ENCODE peak calls at places on chromosomes 2 and 18, in seven cellular contexts. O is DND-41, X is ovary, R is neural progenitor cell, T is neuronal stem cell, C is SK-N-SH, J is pancreas. S is an unnamed sample. For H3K4me1, the result is how much of the 10 kb centered on the place peaks cover.

GRCh38 chr2:18132697-18133096 is 254.2 kb downstream of the KCNS3 start:
- DNase-seq in O (peak), X (no peak), R (no peak), T (no peak), C (no peak), J (no peak), S (no peak)

GRCh38 chr2:180222642-180223041 is 215.5 kb upstream of the CWC22 start:
- DNase-seq in O (no peak), X (no peak), R (no peak), T (no peak), C (no peak), J (no peak), S (no peak)

GRCh38 chr2:38750793-38751042 is 443 bp downstream of the SRSF7 start:
- DNase-seq in O (peak), X (peak), R (peak), T (no peak), C (peak), J (peak), S (no peak)

GRCh38 chr2:155223781-155224406 is 525.4 kb downstream of the KCNJ3 start:
- DNase-seq in O (no peak), X (no peak), R (peak), T (peak), C (peak), J (no peak), S (no peak)

GRCh38 chr2:176686328-176686727 is 417.1 kb downstream of the MTX2 start:
- DNase-seq in O (no peak), X (no peak), R (no peak), T (no peak), C (no peak), J (no peak), S (no peak)

GRCh38 chr2:230525682-230526081 is 109.7 kb downstream of the SP100 start:
- DNase-seq in O (peak), X (no peak), R (no peak), T (no peak), C (no peak), J (no peak), S (no peak)

GRCh38 chr2:29640360-29640759 is 281.0 kb downstream of the ALK start:
- DNase-seq in O (no peak), X (no peak), R (no peak), T (no peak), C (no peak), J (no peak), S (no peak)

GRCh38 chr18:78860117-78860516 is 119.5 kb upstream of the SALL3 start:
- DNase-seq in O (no peak), X (no peak), R (no peak), T (no peak), C (no peak), J (no peak), S (no peak)

GRCh38 chr2:81645750-81646301 is 1341.3 kb upstream of the LRRTM1 start:
- DNase-seq in O (no peak), X (no peak), R (no peak), T (no peak), C (no peak), J (no peak), S (no peak)

GRCh38 chr2:75311993-75312392 is 112.7 kb upstream of the TACR1 start:
- DNase-seq in O (peak), X (no peak), R (peak), T (no peak), C (peak), J (no peak), S (no peak)

GRCh38 chr2:7492719-7493118 is 575.5 kb downstream of the RNF144A start:
- DNase-seq in O (no peak), X (no peak), R (no peak), T (no peak), C (no peak), J (no peak), S (no peak)

GRCh38 chr2:19769513-19769912 is 132.3 kb downstream of the TTC32 start:
- DNase-seq in O (no peak), X (no peak), R (no peak), T (no peak), C (no peak), J (no peak), S (no peak)

GRCh38 chr2:236871500-236872001 is 214.1 kb upstream of the COPS8 start:
- DNase-seq in O (no peak), X (no peak), R (no peak), T (no peak), C (no peak), J (no peak), S (no peak)

GRCh38 chr2:231715988-231716616 is 7.8 kb downstream of the PTMA start:
- DNase-seq in O (peak), X (no peak), R (no peak), T (no peak), C (no peak), J (no peak), S (no peak)

GRCh38 chr2:208984376-208985100 is 439.3 kb upstream of the MAP2 start:
- DNase-seq in O (no peak), X (no peak), R (no peak), T (no peak), C (no peak), J (no peak), S (no peak)

GRCh38 chr2:100833330-100833729 is 13.4 kb downstream of the NPAS2 start:
- DNase-seq in O (no peak), X (no peak), R (no peak), T (no peak), C (no peak), J (no peak), S (no peak)

DNA sequence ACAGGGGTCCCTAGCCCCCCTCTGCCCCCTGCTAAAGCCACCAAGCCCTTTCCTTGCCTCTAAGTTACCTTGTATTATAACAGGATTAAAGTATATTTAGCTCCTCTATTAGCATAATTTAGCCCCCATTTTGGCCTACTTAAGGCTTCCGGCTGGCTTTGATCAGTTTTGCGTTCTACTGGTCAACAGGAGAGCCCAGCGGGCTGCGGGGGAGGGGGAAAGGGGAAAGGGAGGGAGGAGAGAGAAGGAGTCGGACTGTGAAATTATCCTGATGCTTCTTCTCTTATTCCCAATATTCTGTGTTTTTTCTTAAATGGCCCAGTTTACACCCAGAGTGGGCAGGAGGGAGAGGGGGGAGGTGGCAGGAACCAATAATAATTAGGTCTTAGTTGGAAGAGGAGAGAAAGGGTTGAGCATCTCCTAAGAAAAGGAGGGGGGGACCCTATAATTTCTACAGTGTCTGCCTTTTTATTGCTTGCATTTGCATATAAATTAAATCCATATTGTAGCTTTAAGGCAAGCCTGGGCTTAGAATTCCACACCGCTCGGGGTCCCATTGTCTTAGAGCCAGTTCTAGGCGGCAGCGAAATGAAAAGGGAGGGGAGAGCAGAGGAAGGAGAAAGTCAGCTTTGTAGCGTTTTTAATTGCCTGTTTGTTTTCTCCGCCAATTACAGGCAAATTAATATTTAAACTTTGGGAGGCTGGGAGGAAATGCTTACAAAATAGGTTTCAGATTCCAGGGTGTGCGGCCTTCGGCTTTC is 39.6 kb downstream of the EN1 start:
- DNase-seq in O (no peak), X (no peak), R (peak), T (peak), C (no peak), J (no peak), S (no peak)
- H3K4me3 ChIP-seq in O (no peak), X (peak), R (peak), T (no peak), C (no peak), J (no peak), S (no peak)

DNA sequence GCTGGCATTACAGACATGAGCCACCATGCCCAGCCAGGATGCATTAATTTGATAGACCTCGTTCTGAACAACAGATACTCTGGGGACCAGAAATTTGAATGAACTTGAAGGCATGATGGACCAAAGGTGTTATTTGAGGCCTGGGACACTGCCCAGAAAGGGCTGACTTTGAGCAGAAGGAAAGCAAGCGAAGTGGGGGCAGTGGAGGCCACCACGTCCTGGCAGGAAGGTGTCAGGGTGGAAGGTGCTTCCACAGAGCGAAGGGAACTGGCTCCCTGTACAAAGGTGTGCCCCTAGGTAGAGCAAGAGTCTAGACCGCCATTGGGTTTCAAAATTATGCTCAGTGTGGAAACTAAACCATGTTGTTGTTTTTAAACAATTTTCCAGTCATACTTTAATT is 23.9 kb downstream of the ZNF236 start:
- DNase-seq in O (no peak), X (no peak), R (no peak), T (no peak), C (no peak), J (no peak), S (no peak)
- H3K4me1 ChIP-seq in O (under half), X (under half), R (under half), T (under half), C (under half), J (under half), S (under half)

GRCh38 chr2:36539631-36540030 is 58.3 kb downstream of the FEZ2 start:
- DNase-seq in O (no peak), X (no peak), R (no peak), T (no peak), C (no peak), J (no peak), S (no peak)
- H3K27ac ChIP-seq in O (no peak), X (no peak), R (no peak), T (no peak), C (peak), J (no peak), S (no peak)

DNA sequence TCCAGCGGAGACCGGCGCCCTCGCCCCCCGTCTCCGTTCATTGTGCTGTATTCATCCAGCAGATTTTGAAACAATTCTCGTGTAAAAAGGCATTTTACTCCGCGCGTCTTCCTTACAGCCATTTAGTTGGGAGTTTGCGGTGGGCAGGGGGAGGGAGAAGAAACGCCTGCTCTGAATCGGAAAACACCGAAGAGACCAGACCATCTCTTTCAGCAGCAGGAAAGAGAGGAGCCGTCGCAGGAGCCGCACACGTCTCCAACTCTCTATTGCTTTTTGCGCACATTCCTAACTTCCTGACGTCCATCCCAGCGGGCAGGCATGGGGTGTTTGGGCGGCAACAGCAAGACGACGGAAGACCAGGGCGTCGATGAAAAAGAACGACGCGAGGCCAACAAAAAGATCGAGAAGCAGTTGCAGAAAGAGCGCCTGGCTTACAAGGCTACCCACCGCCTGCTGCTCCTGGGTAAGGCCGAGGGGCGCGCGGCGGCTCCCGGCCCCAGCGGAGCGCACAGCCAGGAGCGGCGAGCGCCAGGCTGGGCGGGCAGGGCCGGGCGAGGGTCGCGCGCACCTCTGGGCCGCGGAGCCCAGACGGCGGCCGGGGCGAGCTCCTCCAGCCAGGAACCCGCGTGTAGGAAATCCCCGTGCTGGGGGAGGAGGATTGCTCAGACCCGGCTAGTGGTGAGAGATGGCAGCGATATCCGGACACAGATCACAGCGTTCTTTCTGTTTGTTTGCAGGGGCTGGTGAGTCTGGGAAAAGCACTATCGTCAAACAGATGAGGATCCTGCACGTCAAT is 63.2 kb downstream of the GNAL start:
- DNase-seq in O (no peak), X (no peak), R (peak), T (peak), C (peak), J (no peak), S (no peak)
- H3K4me3 ChIP-seq in O (no peak), X (peak), R (peak), T (no peak), C (no peak), J (peak), S (no peak)